ENCODE peak calls at places on chromosomes 2 and 18, in four cellular contexts. W, Y, S and R are unnamed samples.

GRCh38 chr2:23384551-23385349 is at the start of gene KLHL29:
- DNase-seq in Y (peak), S (peak), W (no peak), R (no peak)

GRCh38 chr2:156901373-156902031 is 356.0 kb upstream of the GALNT5 start:
- DNase-seq in W (no peak), Y (no peak), S (no peak), R (no peak)

GRCh38 chr18:45774065-45774521 is 50.1 kb downstream of the SLC14A1 start:
- DNase-seq in W (no peak), Y (no peak), S (no peak), R (no peak)

GRCh38 chr2:30862054-30862651 is 54.9 kb upstream of the CAPN13 start:
- DNase-seq in S (peak), W (peak), Y (peak), R (peak)

GRCh38 chr2:231672617-231673347 is 35.5 kb upstream of the PTMA start:
- DNase-seq in W (peak), Y (peak), S (peak), R (peak)

GRCh38 chr2:109214651-109215371 is 85.8 kb downstream of the SH3RF3 start:
- DNase-seq in W (no peak), Y (no peak), S (no peak), R (no peak)

GRCh38 chr2:233708942-233709341 is 3.8 kb upstream of the UGT1A5 start:
- DNase-seq in S (no peak), Y (peak), W (no peak), R (no peak)

GRCh38 chr2:224357098-224357901 is 44.6 kb downstream of the FAM124B start:
- DNase-seq in Y (peak), S (peak), W (peak), R (peak)

GRCh38 chr18:26386002-26386401 is 159.8 kb downstream of the TAF4B start:
- DNase-seq in S (no peak), W (no peak), Y (no peak), R (peak)

GRCh38 chr18:26386421-26386820 is 160.2 kb downstream of the TAF4B start:
- DNase-seq in W (no peak), Y (no peak), S (no peak), R (no peak)

GRCh38 chr18:26383454-26384270 is 157.4 kb downstream of the TAF4B start:
- DNase-seq in Y (peak), W (peak), S (no peak), R (peak)
- TF ChIP-seq FOSL1 in Y (no peak), W (no peak), S (no peak), R (no peak)

DNA sequence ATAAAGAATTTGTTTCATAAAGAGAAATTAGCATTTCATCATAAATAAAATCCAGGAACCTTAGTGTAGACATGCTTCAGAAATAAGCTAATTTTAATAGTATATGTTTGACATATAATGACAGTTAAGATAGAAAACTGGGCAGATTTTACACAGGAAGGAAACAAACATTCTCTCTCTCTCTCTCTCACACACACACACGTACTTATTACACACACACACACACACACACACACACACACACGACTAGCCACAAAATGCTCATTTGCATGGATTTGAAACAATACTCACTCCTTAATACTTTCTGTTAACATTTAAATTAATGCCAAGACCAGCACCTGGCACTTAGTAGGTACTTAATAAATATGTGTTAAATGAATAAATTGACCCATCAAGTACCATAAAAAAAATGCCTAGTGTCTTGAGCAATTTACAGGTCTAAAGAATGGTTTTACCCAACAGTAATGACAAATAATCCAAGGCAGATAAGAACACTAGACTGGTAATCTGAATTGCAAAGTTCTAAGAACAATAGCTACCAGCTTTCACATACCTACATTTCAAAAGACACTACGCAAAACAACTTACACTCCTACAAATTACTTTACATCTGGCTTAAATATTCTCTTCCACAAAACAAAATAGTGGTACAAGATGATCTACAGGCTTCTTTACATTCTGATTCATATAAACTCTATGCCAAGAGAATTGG is 2.9 kb upstream of the GALNT3 start:
- DNase-seq in W (no peak), Y (no peak), S (no peak), R (no peak)
- TF ChIP-seq FOSL1 in W (no peak), Y (no peak), S (no peak), R (no peak)

DNA sequence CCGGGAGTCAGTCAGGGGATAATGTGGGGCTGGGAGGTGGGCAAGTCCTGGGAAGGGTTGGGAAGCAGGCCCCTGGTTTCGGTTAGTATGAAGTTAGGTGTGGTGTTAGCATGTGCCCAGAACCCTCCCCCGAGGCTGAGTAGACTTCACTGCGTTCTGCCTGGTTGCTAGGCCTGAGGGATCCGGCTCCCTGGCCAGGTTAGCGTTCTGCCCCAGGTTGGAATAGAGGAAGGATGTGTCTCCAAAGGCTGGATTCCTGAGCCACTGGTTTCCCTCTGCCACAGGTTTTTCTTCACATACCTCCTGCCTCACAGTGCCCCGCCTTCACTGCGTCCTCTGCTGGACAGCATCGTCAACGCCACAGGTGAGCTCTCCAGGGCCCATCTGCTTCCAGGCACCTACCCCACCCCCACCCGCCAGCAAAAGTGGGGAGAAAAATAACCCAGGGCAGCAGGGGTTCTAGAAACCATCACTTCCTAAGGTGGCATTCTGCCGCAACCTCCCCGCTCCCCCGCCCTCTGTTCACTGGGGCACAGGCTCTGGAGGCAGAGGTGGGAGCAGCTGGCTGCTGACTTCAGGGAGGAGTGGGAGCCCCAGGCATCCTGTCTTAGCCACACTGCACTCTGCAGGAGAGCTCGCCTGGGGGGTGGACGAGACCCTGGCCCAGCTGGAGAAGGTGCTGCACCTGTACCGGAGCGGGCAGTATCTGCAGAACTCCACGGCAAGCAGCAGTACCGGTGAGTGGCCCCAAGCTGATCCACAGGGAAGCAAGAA is 7.0 kb downstream of the PKDCC start:
- DNase-seq in S (no peak), Y (peak), W (peak), R (peak)
- TF ChIP-seq FOSL1 in S (no peak), Y (no peak), W (no peak), R (no peak)

DNA sequence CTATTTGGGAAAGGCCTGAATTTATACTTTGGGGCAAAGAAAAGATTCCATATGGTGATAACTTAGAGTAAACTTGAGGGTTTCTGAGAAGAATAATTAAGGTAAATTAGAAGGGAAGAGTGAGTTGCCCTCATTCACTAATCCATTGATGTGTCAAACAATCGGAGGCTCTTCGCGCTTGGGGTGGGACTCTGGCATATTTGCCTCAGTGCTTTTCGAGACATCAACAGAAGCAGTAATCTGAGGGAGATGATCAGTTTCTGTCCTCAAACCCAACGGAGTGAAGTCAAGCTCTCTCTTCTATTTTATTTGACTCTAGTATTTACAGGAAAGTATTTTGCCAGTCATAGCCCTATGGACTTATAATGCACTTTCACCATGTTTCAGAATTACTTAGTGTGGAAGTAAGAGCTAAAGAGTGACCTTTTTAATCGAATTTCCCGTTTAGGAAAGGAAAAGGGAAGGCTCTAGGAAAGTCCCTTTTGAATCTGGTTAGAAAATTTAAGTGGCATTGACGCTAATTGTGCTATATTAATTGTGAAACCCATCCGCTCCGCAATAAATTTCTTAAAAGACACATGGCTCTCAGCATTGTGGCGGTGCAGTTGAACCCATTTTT is 1.3 kb downstream of the RAB10 start:
- DNase-seq in Y (peak), S (no peak), W (no peak), R (no peak)
- TF ChIP-seq FOSL1 in Y (no peak), S (no peak), W (no peak), R (no peak)